ENCODE peak calls at places on chromosomes 7 and 10, in seven cellular contexts. One of them, this sample, is unnamed.

GRCh38 chr7:132757778-132758177 is 181.5 kb upstream of the PLXNA4 start:
- DNase-seq in GM03348: no peak
- DNase-seq in SHP77: no peak
- DNase-seq in iPS-NIHi11: no peak
- DNase-seq in omental fat pad: no peak
- DNase-seq in fibroblast of pulmonary artery: no peak
- DNase-seq in ELR: no peak
- DNase-seq in this sample: no peak

GRCh38 chr10:24556746-24557742 is 166.6 kb downstream of the ARHGAP21 start:
- DNase-seq in GM03348: peak; percentile 79
- DNase-seq in iPS-NIHi11: peak; percentile 42
- DNase-seq in omental fat pad: no peak
- DNase-seq in SHP77: peak; percentile 4
- DNase-seq in fibroblast of pulmonary artery: peak; percentile 89
- DNase-seq in ELR: peak; percentile 80
- DNase-seq in this sample: peak; percentile 45

GRCh38 chr7:85875398-85875797 is 688.5 kb upstream of the SEMA3D start:
- DNase-seq in GM03348: no peak
- DNase-seq in SHP77: no peak
- DNase-seq in fibroblast of pulmonary artery: no peak
- DNase-seq in iPS-NIHi11: no peak
- DNase-seq in ELR: no peak
- DNase-seq in omental fat pad: no peak
- DNase-seq in this sample: no peak

GRCh38 chr10:44980309-44981171 is 1.9 kb upstream of the DEPP1 start:
- DNase-seq in omental fat pad: no peak
- DNase-seq in GM03348: no peak
- DNase-seq in SHP77: no peak
- DNase-seq in ELR: peak; percentile 21
- DNase-seq in iPS-NIHi11: no peak
- DNase-seq in fibroblast of pulmonary artery: no peak
- DNase-seq in this sample: no peak

GRCh38 chr10:117609095-117609821 is 66.7 kb downstream of the EMX2 start:
- DNase-seq in ELR: peak; percentile 88
- DNase-seq in SHP77: no peak
- DNase-seq in fibroblast of pulmonary artery: peak; percentile 14
- DNase-seq in iPS-NIHi11: no peak
- DNase-seq in omental fat pad: no peak
- DNase-seq in GM03348: peak; percentile 87
- DNase-seq in this sample: no peak

GRCh38 chr10:49767752-49768151 is 5.6 kb upstream of the OGDHL start:
- DNase-seq in GM03348: no peak
- DNase-seq in ELR: no peak
- DNase-seq in iPS-NIHi11: no peak
- DNase-seq in SHP77: no peak
- DNase-seq in fibroblast of pulmonary artery: no peak
- DNase-seq in omental fat pad: no peak
- DNase-seq in this sample: no peak

GRCh38 chr10:125334545-125334944 is 174.2 kb upstream of the CTBP2 start:
- DNase-seq in SHP77: no peak
- DNase-seq in GM03348: no peak
- DNase-seq in omental fat pad: no peak
- DNase-seq in iPS-NIHi11: no peak
- DNase-seq in ELR: no peak
- DNase-seq in fibroblast of pulmonary artery: no peak
- DNase-seq in this sample: no peak

GRCh38 chr10:19077276-19077675 is 28.7 kb downstream of the MALRD1 start:
- DNase-seq in omental fat pad: no peak
- DNase-seq in GM03348: no peak
- DNase-seq in ELR: no peak
- DNase-seq in fibroblast of pulmonary artery: no peak
- DNase-seq in iPS-NIHi11: no peak
- DNase-seq in SHP77: no peak
- DNase-seq in this sample: no peak

GRCh38 chr7:101743241-101743994 is 74.0 kb upstream of the CUX1 start:
- DNase-seq in GM03348: peak; percentile 84
- DNase-seq in fibroblast of pulmonary artery: peak; percentile 58
- DNase-seq in omental fat pad: no peak
- DNase-seq in iPS-NIHi11: peak; percentile 93
- DNase-seq in ELR: peak; percentile 53
- DNase-seq in SHP77: no peak
- DNase-seq in this sample: peak; percentile 81

GRCh38 chr7:3412871-3413270 is 111.8 kb downstream of the SDK1 start:
- DNase-seq in fibroblast of pulmonary artery: no peak
- DNase-seq in GM03348: no peak
- DNase-seq in SHP77: no peak
- DNase-seq in iPS-NIHi11: no peak
- DNase-seq in ELR: no peak
- DNase-seq in omental fat pad: no peak
- DNase-seq in this sample: no peak

GRCh38 chr7:134826105-134826504 is 46.7 kb downstream of the CALD1 start:
- DNase-seq in GM03348: peak; percentile 33
- DNase-seq in iPS-NIHi11: peak; percentile 17
- DNase-seq in SHP77: no peak
- DNase-seq in omental fat pad: no peak
- DNase-seq in fibroblast of pulmonary artery: peak; percentile 89
- DNase-seq in ELR: peak; percentile 50
- DNase-seq in this sample: peak; percentile 51

GRCh38 chr7:98163704-98164478 is 47.3 kb upstream of the BHLHA15 start:
- DNase-seq in omental fat pad: peak; percentile 38
- DNase-seq in iPS-NIHi11: no peak
- DNase-seq in fibroblast of pulmonary artery: peak; percentile 44
- DNase-seq in ELR: peak; percentile 78
- DNase-seq in SHP77: no peak
- DNase-seq in GM03348: no peak
- DNase-seq in this sample: peak; percentile 46

GRCh38 chr7:94190599-94191061 is 186.5 kb upstream of the BET1 start:
- DNase-seq in iPS-NIHi11: peak; percentile 9
- DNase-seq in GM03348: peak; percentile 52
- DNase-seq in ELR: peak; percentile 95
- DNase-seq in omental fat pad: no peak
- DNase-seq in SHP77: no peak
- DNase-seq in fibroblast of pulmonary artery: peak; percentile 96
- DNase-seq in this sample: peak; percentile 67

GRCh38 chr10:50294582-50294981 is 43.3 kb upstream of the ASAH2 start:
- DNase-seq in omental fat pad: no peak
- DNase-seq in SHP77: no peak
- DNase-seq in fibroblast of pulmonary artery: no peak
- DNase-seq in ELR: no peak
- DNase-seq in iPS-NIHi11: no peak
- DNase-seq in GM03348: no peak
- DNase-seq in this sample: no peak

GRCh38 chr10:69018613-69019012 is 30.0 kb downstream of the KIFBP start:
- DNase-seq in ELR: no peak
- DNase-seq in omental fat pad: no peak
- DNase-seq in SHP77: no peak
- DNase-seq in GM03348: no peak
- DNase-seq in iPS-NIHi11: no peak
- DNase-seq in fibroblast of pulmonary artery: no peak
- DNase-seq in this sample: no peak

GRCh38 chr10:47351899-47352815 is 4.0 kb downstream of the RBP3 start:
- DNase-seq in fibroblast of pulmonary artery: no peak
- DNase-seq in omental fat pad: no peak
- DNase-seq in iPS-NIHi11: no peak
- DNase-seq in SHP77: no peak
- DNase-seq in GM03348: no peak
- DNase-seq in ELR: no peak
- DNase-seq in this sample: no peak

GRCh38 chr7:93117852-93118530 is at the start of gene SAMD9:
- DNase-seq in fibroblast of pulmonary artery: peak; percentile 87
- DNase-seq in SHP77: peak; percentile 20
- DNase-seq in ELR: peak; percentile 93
- DNase-seq in iPS-NIHi11: peak; percentile 16
- DNase-seq in GM03348: peak; percentile 87
- DNase-seq in omental fat pad: no peak
- DNase-seq in this sample: peak; percentile 74

GRCh38 chr7:138455609-138456008 is 4.5 kb upstream of the TRIM24 start:
- DNase-seq in fibroblast of pulmonary artery: no peak
- DNase-seq in omental fat pad: no peak
- DNase-seq in iPS-NIHi11: no peak
- DNase-seq in GM03348: no peak
- DNase-seq in SHP77: no peak
- DNase-seq in ELR: no peak
- DNase-seq in this sample: no peak

GRCh38 chr10:62613429-62613828 is 191.1 kb upstream of the ADO start:
- DNase-seq in ELR: no peak
- DNase-seq in iPS-NIHi11: no peak
- DNase-seq in fibroblast of pulmonary artery: peak; percentile 74
- DNase-seq in SHP77: no peak
- DNase-seq in omental fat pad: no peak
- DNase-seq in GM03348: peak; percentile 62
- DNase-seq in this sample: no peak

GRCh38 chr10:114857922-114858629 is 36.5 kb downstream of the FHIP2A start:
- DNase-seq in fibroblast of pulmonary artery: no peak
- DNase-seq in omental fat pad: no peak
- DNase-seq in GM03348: no peak
- DNase-seq in ELR: no peak
- DNase-seq in SHP77: no peak
- DNase-seq in iPS-NIHi11: no peak
- DNase-seq in this sample: no peak

GRCh38 chr7:143269254-143269653 is 6.0 kb downstream of the GSTK1 start:
- DNase-seq in ELR: no peak
- DNase-seq in omental fat pad: no peak
- DNase-seq in iPS-NIHi11: no peak
- DNase-seq in fibroblast of pulmonary artery: no peak
- DNase-seq in GM03348: no peak
- DNase-seq in SHP77: no peak
- DNase-seq in this sample: no peak

GRCh38 chr10:63376560-63377304 is 89.0 kb downstream of the JMJD1C start:
- DNase-seq in omental fat pad: no peak
- DNase-seq in GM03348: peak; percentile 63
- DNase-seq in iPS-NIHi11: no peak
- DNase-seq in SHP77: no peak
- DNase-seq in fibroblast of pulmonary artery: peak; percentile 86
- DNase-seq in ELR: peak; percentile 92
- DNase-seq in this sample: peak; percentile 12

GRCh38 chr10:31708513-31708912 is 220.1 kb downstream of the ARHGAP12 start:
- DNase-seq in ELR: no peak
- DNase-seq in GM03348: no peak
- DNase-seq in SHP77: no peak
- DNase-seq in fibroblast of pulmonary artery: peak; percentile 24
- DNase-seq in omental fat pad: no peak
- DNase-seq in iPS-NIHi11: no peak
- DNase-seq in this sample: no peak

GRCh38 chr7:41940760-41941343 is 238.0 kb upstream of the INHBA start:
- DNase-seq in ELR: peak; percentile 87
- DNase-seq in iPS-NIHi11: peak; percentile 77
- DNase-seq in GM03348: peak; percentile 82
- DNase-seq in omental fat pad: no peak
- DNase-seq in SHP77: peak; percentile 71
- DNase-seq in fibroblast of pulmonary artery: peak; percentile 86
- DNase-seq in this sample: peak; percentile 72

GRCh38 chr10:15704581-15704968 is 15.1 kb downstream of the ITGA8 start:
- DNase-seq in iPS-NIHi11: no peak
- DNase-seq in GM03348: no peak
- DNase-seq in omental fat pad: no peak
- DNase-seq in SHP77: no peak
- DNase-seq in fibroblast of pulmonary artery: no peak
- DNase-seq in ELR: peak; percentile 29
- DNase-seq in this sample: no peak

GRCh38 chr7:30469303-30469702 is 9.3 kb downstream of the NOD1 start:
- DNase-seq in fibroblast of pulmonary artery: peak; percentile 100
- DNase-seq in SHP77: peak; percentile 82
- DNase-seq in iPS-NIHi11: peak; percentile 75
- DNase-seq in GM03348: peak; percentile 89
- DNase-seq in ELR: peak; percentile 97
- DNase-seq in omental fat pad: peak; percentile 77
- DNase-seq in this sample: peak; percentile 83

GRCh38 chr7:101402081-101402779 is 39.6 kb downstream of the COL26A1 start:
- DNase-seq in GM03348: peak; percentile 84
- DNase-seq in SHP77: no peak
- DNase-seq in fibroblast of pulmonary artery: peak; percentile 6
- DNase-seq in omental fat pad: no peak
- DNase-seq in iPS-NIHi11: peak; percentile 84
- DNase-seq in ELR: peak; percentile 61
- DNase-seq in this sample: peak; percentile 71

GRCh38 chr10:125013529-125013872 is 71.6 kb downstream of the ZRANB1 start:
- DNase-seq in iPS-NIHi11: no peak
- DNase-seq in ELR: no peak
- DNase-seq in fibroblast of pulmonary artery: no peak
- DNase-seq in omental fat pad: no peak
- DNase-seq in GM03348: no peak
- DNase-seq in SHP77: no peak
- DNase-seq in this sample: no peak

GRCh38 chr10:132757171-132757570 is 28.8 kb downstream of the NKX6-2 start:
- DNase-seq in SHP77: no peak
- DNase-seq in fibroblast of pulmonary artery: no peak
- DNase-seq in GM03348: no peak
- DNase-seq in omental fat pad: no peak
- DNase-seq in ELR: no peak
- DNase-seq in iPS-NIHi11: no peak
- DNase-seq in this sample: no peak

GRCh38 chr10:988667-989545 is 672 bp downstream of the GTPBP4 start:
- DNase-seq in ELR: peak; percentile 53
- DNase-seq in SHP77: no peak
- DNase-seq in fibroblast of pulmonary artery: no peak
- DNase-seq in iPS-NIHi11: no peak
- DNase-seq in GM03348: peak; percentile 20
- DNase-seq in omental fat pad: no peak
- DNase-seq in this sample: no peak

GRCh38 chr10:48607356-48608278 is 2.7 kb upstream of the ARHGAP22 start:
- DNase-seq in fibroblast of pulmonary artery: no peak
- DNase-seq in iPS-NIHi11: no peak
- DNase-seq in ELR: no peak
- DNase-seq in GM03348: no peak
- DNase-seq in SHP77: no peak
- DNase-seq in omental fat pad: no peak
- DNase-seq in this sample: no peak

GRCh38 chr10:115029452-115030375 is 63.5 kb upstream of the ATRNL1 start:
- DNase-seq in GM03348: no peak
- DNase-seq in omental fat pad: no peak
- DNase-seq in SHP77: no peak
- DNase-seq in ELR: no peak
- DNase-seq in iPS-NIHi11: no peak
- DNase-seq in fibroblast of pulmonary artery: no peak
- DNase-seq in this sample: no peak

GRCh38 chr7:158343526-158343925 is 244.1 kb downstream of the PTPRN2 start:
- DNase-seq in fibroblast of pulmonary artery: no peak
- DNase-seq in SHP77: no peak
- DNase-seq in omental fat pad: no peak
- DNase-seq in GM03348: no peak
- DNase-seq in ELR: no peak
- DNase-seq in iPS-NIHi11: no peak
- DNase-seq in this sample: no peak

GRCh38 chr10:33697016-33697415 is 362.5 kb upstream of the NRP1 start:
- DNase-seq in ELR: peak; percentile 47
- DNase-seq in omental fat pad: no peak
- DNase-seq in GM03348: no peak
- DNase-seq in SHP77: no peak
- DNase-seq in iPS-NIHi11: no peak
- DNase-seq in fibroblast of pulmonary artery: no peak
- DNase-seq in this sample: peak; percentile 16